ENCODE peak calls at places on chromosomes 11 and 22, in four cellular contexts. W is NCI-H774; L is T-helper 9 cell; J is stimulated activated CD8-positive, alpha-beta memory T cell treated with anti-CD3 and anti-CD28 coated beads, Interleukin-7, amount 100 ng/mL, for 24 hours. B is an unnamed sample.

GRCh38 chr11:61114913-61115312 is 12.6 kb downstream of the CD5 start:
- DNase-seq in W (no peak), L (no peak), J (no peak), B (no peak)

GRCh38 chr11:8356731-8357504 is 93.2 kb upstream of the LMO1 start:
- DNase-seq in W (no peak), L (no peak), J (no peak), B (no peak)

GRCh38 chr11:74697722-74698121 is 33.5 kb downstream of the CHRDL2 start:
- DNase-seq in W (no peak), L (no peak), J (no peak), B (no peak)

GRCh38 chr11:18455686-18456372 is at the start of gene LDHAL6A:
- DNase-seq in W (no peak), L (no peak), J (no peak), B (no peak)

GRCh38 chr22:35133702-35134395 is 67.9 kb downstream of the ISX start:
- DNase-seq in W (no peak), L (no peak), J (no peak), B (no peak)

GRCh38 chr11:114257621-114258558 is 38.3 kb upstream of the NNMT start:
- DNase-seq in W (no peak), L (no peak), J (no peak), B (peak; percentile 70)

GRCh38 chr11:117934526-117935307 is 5.5 kb upstream of the TMPRSS13 start:
- DNase-seq in W (no peak), L (no peak), J (no peak), B (no peak)

GRCh38 chr11:117795726-117796455 is 1.1 kb downstream of the DSCAML1 start:
- DNase-seq in W (no peak), L (no peak), J (no peak), B (no peak)

GRCh38 chr22:32880531-32880905 is 79.0 kb downstream of the TIMP3 start:
- DNase-seq in W (no peak), L (no peak), J (no peak), B (no peak)

GRCh38 chr11:64447717-64448598 is 89.0 kb downstream of the RPS6KA4 start:
- DNase-seq in W (peak; percentile 4), L (no peak), J (no peak), B (no peak)

GRCh38 chr22:27726726-27727449 is 74.7 kb downstream of the MN1 start:
- DNase-seq in W (no peak), L (no peak), J (no peak), B (no peak)

GRCh38 chr22:35191412-35191811 is 65.9 kb upstream of the HMGXB4 start:
- DNase-seq in W (no peak), L (no peak), J (no peak), B (no peak)

GRCh38 chr11:48063424-48063978 is 83.1 kb downstream of the PTPRJ start:
- DNase-seq in W (no peak), L (no peak), J (no peak), B (no peak)